ENCODE peak calls at places on chromosomes 5 and 9, in four cellular contexts. Q, A, O and B are unnamed samples.

GRCh38 chr9:119197858-119198607 is 171.2 kb downstream of the BRINP1 start:
- DNase-seq in Q (no peak), A (no peak), O (no peak), B (no peak)

GRCh38 chr5:142073617-142074405 is 34.8 kb upstream of the NDFIP1 start:
- DNase-seq in Q (no peak), A (no peak), O (no peak), B (no peak)

GRCh38 chr5:154260224-154260859 is 69.8 kb downstream of the GALNT10 start:
- DNase-seq in Q (no peak), A (no peak), O (no peak), B (no peak)

GRCh38 chr9:133604214-133604613 is 5.0 kb downstream of the FAM163B start:
- DNase-seq in Q (peak), A (peak), O (no peak), B (no peak)

GRCh38 chr9:101566904-101567724 is 27.7 kb downstream of the PPP3R2 start:
- DNase-seq in Q (no peak), A (peak), O (no peak), B (peak)

GRCh38 chr5:21823588-21823987 is 1029.6 kb downstream of the CDH12 start:
- DNase-seq in Q (no peak), A (no peak), O (no peak), B (no peak)

GRCh38 chr9:113737414-113738271 is 138.5 kb upstream of the ZNF618 start:
- DNase-seq in Q (peak), A (peak), O (no peak), B (peak)

GRCh38 chr5:178442361-178443256 is 147.6 kb downstream of the COL23A1 start:
- DNase-seq in Q (no peak), A (no peak), O (no peak), B (no peak)

GRCh38 chr9:18173923-18174322 is 300.0 kb upstream of the ADAMTSL1 start:
- DNase-seq in Q (no peak), A (no peak), O (no peak), B (no peak)

GRCh38 chr9:128124873-128125574 is 2.5 kb downstream of the PTGES2 start:
- DNase-seq in Q (peak), A (peak), O (peak), B (peak)

GRCh38 chr5:40736103-40736875 is 19.5 kb downstream of the TTC33 start:
- DNase-seq in Q (peak), A (peak), O (peak), B (peak)

GRCh38 chr5:175576096-175576495 is 81.8 kb upstream of the HRH2 start:
- DNase-seq in Q (no peak), A (no peak), O (no peak), B (no peak)

GRCh38 chr5:156706631-156707030 is 143.5 kb upstream of the PPP1R2B start:
- DNase-seq in Q (no peak), A (no peak), O (no peak), B (no peak)
- TF ChIP-seq JUND in Q (no peak), A (no peak), O (no peak), B (no peak)

DNA sequence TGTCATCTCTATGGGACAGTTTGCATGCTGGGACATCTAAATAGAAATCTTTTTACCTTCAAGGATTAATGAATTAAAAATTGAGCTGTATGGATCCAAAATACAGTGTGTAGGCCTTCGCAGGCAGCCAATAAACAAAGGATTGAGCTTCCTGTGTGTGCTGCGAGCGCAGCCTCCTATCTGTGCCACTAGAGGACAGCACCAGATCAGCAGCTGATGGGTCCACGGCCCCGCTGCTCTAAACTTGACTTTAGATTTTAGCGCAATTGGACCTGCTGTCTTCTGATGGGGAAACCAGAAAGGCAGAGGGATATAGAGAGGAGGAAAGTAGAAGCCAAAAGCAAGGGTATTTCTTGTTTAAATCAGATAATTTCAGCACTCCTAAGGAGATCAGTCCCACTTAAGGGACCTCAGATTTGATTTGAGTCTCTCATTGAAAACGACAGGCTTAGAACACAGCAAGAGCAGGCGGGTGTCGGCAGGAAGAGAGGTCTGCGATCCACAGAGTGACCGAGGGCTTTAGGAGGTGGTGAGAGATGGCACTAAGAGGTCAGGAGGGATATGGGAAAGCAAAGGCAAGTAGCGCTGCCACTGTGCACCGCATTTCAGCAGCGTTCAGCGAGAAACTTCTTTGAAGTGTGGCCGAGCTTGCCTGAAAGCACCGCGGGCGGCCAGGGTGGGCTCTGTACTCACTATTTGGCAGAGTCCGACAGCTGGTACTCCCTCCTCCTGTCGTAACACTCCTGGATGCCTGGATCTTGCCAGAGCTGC is 214.3 kb downstream of the GNA14 start:
- DNase-seq in Q (peak), A (peak), O (no peak), B (peak)
- TF ChIP-seq JUND in Q (no peak), A (no peak), O (no peak), B (no peak)

GRCh38 chr5:171954721-171955120 is 51.7 kb downstream of the FBXW11 start:
- DNase-seq in Q (no peak), A (no peak), O (no peak), B (no peak)
- TF ChIP-seq JUND in Q (no peak), A (no peak), O (no peak), B (no peak)

GRCh38 chr5:134435525-134435924 is 23.8 kb upstream of the CDKN2AIPNL start:
- DNase-seq in Q (no peak), A (no peak), O (no peak), B (no peak)

GRCh38 chr5:134437340-134438267 is 25.9 kb upstream of the CDKN2AIPNL start:
- DNase-seq in Q (no peak), A (peak), O (no peak), B (no peak)

GRCh38 chr5:134438641-134439621 is 27.2 kb upstream of the CDKN2AIPNL start:
- DNase-seq in Q (no peak), A (no peak), O (no peak), B (no peak)

GRCh38 chr5:134438268-134438622 is 26.6 kb upstream of the CDKN2AIPNL start:
- DNase-seq in Q (no peak), A (no peak), O (no peak), B (no peak)

GRCh38 chr5:134436523-134437339 is 25.1 kb upstream of the CDKN2AIPNL start:
- DNase-seq in Q (no peak), A (peak), O (peak), B (no peak)
- TF ChIP-seq JUND in Q (peak), A (no peak), O (no peak), B (no peak)

DNA sequence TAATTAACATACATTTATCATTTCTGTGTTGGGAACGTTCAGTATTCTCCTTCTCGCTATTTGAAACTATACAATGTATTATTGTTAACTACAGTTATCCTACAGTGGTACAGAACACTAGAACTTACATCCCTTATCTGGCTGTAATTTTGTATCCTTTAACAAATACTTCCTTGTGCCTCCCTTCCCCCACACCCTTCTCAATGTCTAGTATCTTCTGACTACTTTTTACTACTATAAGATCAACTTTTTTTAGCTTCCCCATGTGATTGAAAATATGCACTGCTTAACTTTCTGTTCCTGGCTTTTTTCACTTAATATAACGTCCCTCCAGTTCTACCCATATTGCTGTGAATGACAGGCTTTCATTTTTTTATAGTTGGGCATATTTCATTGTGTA is 253.5 kb downstream of the RAB3C start:
- DNase-seq in Q (no peak), A (no peak), O (no peak), B (no peak)
- TF ChIP-seq JUND in Q (no peak), A (no peak), O (no peak), B (no peak)

GRCh38 chr5:177003649-177004048 is 2.9 kb downstream of the UIMC1 start:
- DNase-seq in Q (no peak), A (no peak), O (no peak), B (no peak)

GRCh38 chr5:177008716-177009115 is 2.1 kb upstream of the UIMC1 start:
- DNase-seq in Q (no peak), A (no peak), O (no peak), B (no peak)

GRCh38 chr5:177004961-177005360 is 1.6 kb downstream of the UIMC1 start:
- DNase-seq in Q (no peak), A (no peak), O (no peak), B (no peak)

GRCh38 chr5:177005619-177006264 is 837 bp downstream of the UIMC1 start:
- DNase-seq in Q (peak), A (peak), O (no peak), B (no peak)

DNA sequence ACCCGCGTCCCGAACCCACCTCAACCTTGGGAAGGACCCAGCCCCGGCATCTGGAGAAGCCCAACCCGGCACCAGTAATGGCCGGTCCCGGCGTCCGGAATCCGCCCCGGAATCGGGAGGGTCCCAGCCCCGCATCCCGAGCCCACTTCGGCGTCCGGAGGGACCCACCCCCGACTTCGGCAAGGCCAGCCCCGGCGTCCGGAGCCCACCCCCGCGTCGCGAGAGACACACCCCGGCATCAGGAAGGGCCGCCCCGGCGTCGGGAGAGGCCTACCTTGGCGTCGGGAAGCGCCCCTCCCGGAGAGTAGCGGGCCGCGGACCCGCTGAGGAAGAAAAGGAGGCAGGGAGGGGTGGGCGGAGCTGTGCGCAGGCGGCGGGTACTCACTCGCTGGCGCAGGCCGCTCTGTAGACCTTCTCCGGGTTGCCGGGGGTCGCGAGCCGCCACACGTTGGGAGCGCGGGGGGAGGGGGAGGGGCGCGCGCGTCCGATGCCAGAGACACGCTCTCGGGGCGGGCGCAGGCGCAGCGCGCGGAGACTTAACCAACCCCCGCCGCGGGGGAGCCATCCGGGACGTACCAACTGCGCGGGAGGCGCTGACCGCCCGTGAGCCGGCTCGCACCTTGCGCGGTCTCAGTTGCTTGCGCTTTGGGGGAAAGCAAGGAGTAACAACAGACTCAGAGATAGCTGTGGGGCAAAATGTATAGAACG is at the start of gene UIMC1:
- DNase-seq in Q (peak), A (peak), O (peak), B (peak)
- TF ChIP-seq JUND in Q (no peak), A (peak), O (peak), B (no peak)